ENCODE peak calls at places on chromosome 16, in eight cellular contexts. One of them, this sample, is unnamed.

GRCh38 chr16:75254359-75254837 is 3.0 kb upstream of the BCAR1 start:
- DNase-seq in OCI-LY7: no peak
- DNase-seq in SK-N-SH: peak
- DNase-seq in PC-3: peak
- DNase-seq in HCT116: no peak
- DNase-seq in GM23338: peak
- DNase-seq in hepatocyte: peak
- DNase-seq in GM23248: peak
- DNase-seq in this sample: no peak

GRCh38 chr16:56222482-56222997 is 31.3 kb downstream of the GNAO1 start:
- DNase-seq in PC-3: no peak
- DNase-seq in GM23248: no peak
- DNase-seq in SK-N-SH: no peak
- DNase-seq in HCT116: no peak
- DNase-seq in OCI-LY7: no peak
- DNase-seq in hepatocyte: no peak
- DNase-seq in GM23338: peak
- DNase-seq in this sample: no peak

GRCh38 chr16:30748634-30749445 is 615 bp downstream of the PHKG2 start:
- DNase-seq in GM23248: peak
- DNase-seq in PC-3: peak
- DNase-seq in OCI-LY7: peak
- DNase-seq in HCT116: no peak
- DNase-seq in GM23338: peak
- DNase-seq in SK-N-SH: peak
- DNase-seq in hepatocyte: peak
- DNase-seq in this sample: peak

GRCh38 chr16:27252206-27252585 is 16.4 kb downstream of the NSMCE1 start:
- DNase-seq in OCI-LY7: no peak
- DNase-seq in SK-N-SH: no peak
- DNase-seq in GM23248: no peak
- DNase-seq in PC-3: no peak
- DNase-seq in hepatocyte: no peak
- DNase-seq in GM23338: no peak
- DNase-seq in HCT116: no peak
- DNase-seq in this sample: no peak

GRCh38 chr16:47732806-47733150 is 271.6 kb downstream of the PHKB start:
- DNase-seq in PC-3: peak
- DNase-seq in HCT116: peak
- DNase-seq in GM23248: peak
- DNase-seq in GM23338: peak
- DNase-seq in hepatocyte: no peak
- DNase-seq in SK-N-SH: no peak
- DNase-seq in OCI-LY7: no peak
- DNase-seq in this sample: no peak

GRCh38 chr16:1984347-1985225 is 593 bp downstream of the GFER start:
- DNase-seq in PC-3: no peak
- DNase-seq in SK-N-SH: no peak
- DNase-seq in GM23338: peak
- DNase-seq in GM23248: peak
- DNase-seq in OCI-LY7: peak
- DNase-seq in HCT116: no peak
- DNase-seq in hepatocyte: peak
- DNase-seq in this sample: peak

GRCh38 chr16:48596326-48596725 is 13.7 kb downstream of the N4BP1 start:
- DNase-seq in GM23248: no peak
- DNase-seq in hepatocyte: no peak
- DNase-seq in PC-3: no peak
- DNase-seq in HCT116: no peak
- DNase-seq in SK-N-SH: no peak
- DNase-seq in GM23338: no peak
- DNase-seq in OCI-LY7: no peak
- DNase-seq in this sample: no peak

GRCh38 chr16:47018223-47018891 is 44.9 kb upstream of the DNAJA2 start:
- DNase-seq in GM23338: peak
- DNase-seq in SK-N-SH: peak
- DNase-seq in GM23248: peak
- DNase-seq in PC-3: peak
- DNase-seq in HCT116: peak
- DNase-seq in hepatocyte: peak
- DNase-seq in OCI-LY7: peak
- DNase-seq in this sample: peak

GRCh38 chr16:12503201-12503600 is 300.5 kb downstream of the CPPED1 start:
- DNase-seq in hepatocyte: no peak
- DNase-seq in SK-N-SH: no peak
- DNase-seq in HCT116: no peak
- DNase-seq in GM23338: no peak
- DNase-seq in GM23248: no peak
- DNase-seq in OCI-LY7: no peak
- DNase-seq in PC-3: no peak
- DNase-seq in this sample: no peak

GRCh38 chr16:46887524-46887854 is 3.3 kb downstream of the GPT2 start:
- DNase-seq in GM23338: no peak
- DNase-seq in SK-N-SH: no peak
- DNase-seq in PC-3: no peak
- DNase-seq in hepatocyte: peak
- DNase-seq in GM23248: no peak
- DNase-seq in OCI-LY7: no peak
- DNase-seq in HCT116: no peak
- DNase-seq in this sample: no peak

GRCh38 chr16:3144331-3144881 is 9.6 kb downstream of the ZNF213 start:
- DNase-seq in hepatocyte: no peak
- DNase-seq in HCT116: no peak
- DNase-seq in SK-N-SH: no peak
- DNase-seq in OCI-LY7: no peak
- DNase-seq in PC-3: no peak
- DNase-seq in GM23338: no peak
- DNase-seq in GM23248: no peak
- DNase-seq in this sample: no peak

GRCh38 chr16:63038563-63039131 is 1002.4 kb upstream of the CDH8 start:
- DNase-seq in SK-N-SH: peak
- DNase-seq in OCI-LY7: no peak
- DNase-seq in hepatocyte: no peak
- DNase-seq in GM23248: no peak
- DNase-seq in PC-3: no peak
- DNase-seq in HCT116: no peak
- DNase-seq in GM23338: no peak
- DNase-seq in this sample: no peak
- TF ChIP-seq EZH2phosphoT487 in SK-N-SH: no peak
- TF ChIP-seq EZH2phosphoT487 in OCI-LY7: no peak
- TF ChIP-seq EZH2phosphoT487 in hepatocyte: no peak
- TF ChIP-seq EZH2phosphoT487 in GM23248: no peak
- TF ChIP-seq EZH2phosphoT487 in PC-3: no peak
- TF ChIP-seq EZH2phosphoT487 in HCT116: no peak
- TF ChIP-seq EZH2phosphoT487 in GM23338: no peak
- TF ChIP-seq EZH2phosphoT487 in this sample: no peak

GRCh38 chr16:68280160-68280559 is 15.8 kb downstream of the SLC7A6 start:
- DNase-seq in SK-N-SH: no peak
- DNase-seq in OCI-LY7: peak
- DNase-seq in GM23338: no peak
- DNase-seq in HCT116: no peak
- DNase-seq in PC-3: no peak
- DNase-seq in GM23248: no peak
- DNase-seq in hepatocyte: no peak
- DNase-seq in this sample: no peak

GRCh38 chr16:68282064-68282452 is 17.7 kb downstream of the SLC7A6 start:
- DNase-seq in OCI-LY7: no peak
- DNase-seq in SK-N-SH: no peak
- DNase-seq in GM23338: no peak
- DNase-seq in HCT116: no peak
- DNase-seq in hepatocyte: no peak
- DNase-seq in PC-3: no peak
- DNase-seq in GM23248: no peak
- DNase-seq in this sample: no peak

GRCh38 chr16:68276223-68276622 is 11.9 kb downstream of the SLC7A6 start:
- DNase-seq in PC-3: no peak
- DNase-seq in HCT116: no peak
- DNase-seq in GM23248: no peak
- DNase-seq in SK-N-SH: no peak
- DNase-seq in GM23338: no peak
- DNase-seq in hepatocyte: no peak
- DNase-seq in OCI-LY7: no peak
- DNase-seq in this sample: no peak

GRCh38 chr16:68281368-68282063 is 17.2 kb downstream of the SLC7A6 start:
- DNase-seq in HCT116: no peak
- DNase-seq in OCI-LY7: no peak
- DNase-seq in SK-N-SH: no peak
- DNase-seq in GM23338: no peak
- DNase-seq in GM23248: no peak
- DNase-seq in hepatocyte: no peak
- DNase-seq in PC-3: no peak
- DNase-seq in this sample: no peak

GRCh38 chr16:68279726-68280125 is 15.4 kb downstream of the SLC7A6 start:
- DNase-seq in GM23248: no peak
- DNase-seq in hepatocyte: no peak
- DNase-seq in SK-N-SH: no peak
- DNase-seq in HCT116: no peak
- DNase-seq in GM23338: no peak
- DNase-seq in PC-3: no peak
- DNase-seq in OCI-LY7: no peak
- DNase-seq in this sample: no peak
- TF ChIP-seq EZH2phosphoT487 in GM23248: no peak
- TF ChIP-seq EZH2phosphoT487 in hepatocyte: no peak
- TF ChIP-seq EZH2phosphoT487 in SK-N-SH: no peak
- TF ChIP-seq EZH2phosphoT487 in HCT116: no peak
- TF ChIP-seq EZH2phosphoT487 in GM23338: no peak
- TF ChIP-seq EZH2phosphoT487 in PC-3: no peak
- TF ChIP-seq EZH2phosphoT487 in OCI-LY7: no peak
- TF ChIP-seq EZH2phosphoT487 in this sample: no peak

GRCh38 chr16:50263940-50264929 is 2.1 kb upstream of the ADCY7 start:
- DNase-seq in GM23338: no peak
- DNase-seq in GM23248: peak
- DNase-seq in hepatocyte: peak
- DNase-seq in OCI-LY7: no peak
- DNase-seq in HCT116: no peak
- DNase-seq in SK-N-SH: no peak
- DNase-seq in PC-3: peak
- DNase-seq in this sample: no peak

GRCh38 chr16:50265716-50266336 is 525 bp upstream of the ADCY7 start:
- DNase-seq in PC-3: no peak
- DNase-seq in OCI-LY7: no peak
- DNase-seq in GM23248: no peak
- DNase-seq in HCT116: no peak
- DNase-seq in GM23338: no peak
- DNase-seq in hepatocyte: no peak
- DNase-seq in SK-N-SH: no peak
- DNase-seq in this sample: no peak

GRCh38 chr16:50267151-50267631 is 840 bp downstream of the ADCY7 start:
- DNase-seq in HCT116: no peak
- DNase-seq in hepatocyte: no peak
- DNase-seq in GM23338: no peak
- DNase-seq in GM23248: no peak
- DNase-seq in PC-3: no peak
- DNase-seq in SK-N-SH: peak
- DNase-seq in OCI-LY7: peak
- DNase-seq in this sample: no peak

GRCh38 chr16:50266337-50267091 is at the start of gene ADCY7:
- DNase-seq in GM23248: peak
- DNase-seq in GM23338: peak
- DNase-seq in PC-3: no peak
- DNase-seq in hepatocyte: peak
- DNase-seq in HCT116: peak
- DNase-seq in SK-N-SH: peak
- DNase-seq in OCI-LY7: peak
- DNase-seq in this sample: peak

DNA sequence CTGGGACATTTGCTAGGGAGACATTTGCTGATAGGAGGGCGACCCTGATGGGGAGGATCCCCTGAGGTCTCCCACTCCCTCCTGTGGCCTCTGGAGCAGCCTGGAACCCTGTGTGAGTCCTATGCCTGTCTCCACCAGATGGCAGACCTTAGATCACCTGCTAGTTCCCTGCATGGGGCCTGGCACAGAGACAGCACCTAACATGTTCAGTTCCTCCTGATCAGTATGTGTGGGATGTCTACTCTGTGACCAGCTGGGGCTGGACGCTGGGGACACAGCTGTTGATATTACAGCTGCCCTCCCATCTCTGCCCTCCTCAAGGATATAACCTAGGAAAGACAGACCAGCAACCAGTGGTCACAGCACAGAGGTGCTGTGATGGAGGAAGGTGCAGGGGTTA is 1.1 kb upstream of the ADCY7 start:
- DNase-seq in SK-N-SH: peak
- DNase-seq in GM23248: peak
- DNase-seq in HCT116: peak
- DNase-seq in GM23338: no peak
- DNase-seq in hepatocyte: peak
- DNase-seq in OCI-LY7: peak
- DNase-seq in PC-3: peak
- DNase-seq in this sample: no peak
- TF ChIP-seq EZH2phosphoT487 in SK-N-SH: no peak
- TF ChIP-seq EZH2phosphoT487 in GM23248: no peak
- TF ChIP-seq EZH2phosphoT487 in HCT116: no peak
- TF ChIP-seq EZH2phosphoT487 in GM23338: no peak
- TF ChIP-seq EZH2phosphoT487 in hepatocyte: no peak
- TF ChIP-seq EZH2phosphoT487 in OCI-LY7: no peak
- TF ChIP-seq EZH2phosphoT487 in PC-3: no peak
- TF ChIP-seq EZH2phosphoT487 in this sample: no peak

DNA sequence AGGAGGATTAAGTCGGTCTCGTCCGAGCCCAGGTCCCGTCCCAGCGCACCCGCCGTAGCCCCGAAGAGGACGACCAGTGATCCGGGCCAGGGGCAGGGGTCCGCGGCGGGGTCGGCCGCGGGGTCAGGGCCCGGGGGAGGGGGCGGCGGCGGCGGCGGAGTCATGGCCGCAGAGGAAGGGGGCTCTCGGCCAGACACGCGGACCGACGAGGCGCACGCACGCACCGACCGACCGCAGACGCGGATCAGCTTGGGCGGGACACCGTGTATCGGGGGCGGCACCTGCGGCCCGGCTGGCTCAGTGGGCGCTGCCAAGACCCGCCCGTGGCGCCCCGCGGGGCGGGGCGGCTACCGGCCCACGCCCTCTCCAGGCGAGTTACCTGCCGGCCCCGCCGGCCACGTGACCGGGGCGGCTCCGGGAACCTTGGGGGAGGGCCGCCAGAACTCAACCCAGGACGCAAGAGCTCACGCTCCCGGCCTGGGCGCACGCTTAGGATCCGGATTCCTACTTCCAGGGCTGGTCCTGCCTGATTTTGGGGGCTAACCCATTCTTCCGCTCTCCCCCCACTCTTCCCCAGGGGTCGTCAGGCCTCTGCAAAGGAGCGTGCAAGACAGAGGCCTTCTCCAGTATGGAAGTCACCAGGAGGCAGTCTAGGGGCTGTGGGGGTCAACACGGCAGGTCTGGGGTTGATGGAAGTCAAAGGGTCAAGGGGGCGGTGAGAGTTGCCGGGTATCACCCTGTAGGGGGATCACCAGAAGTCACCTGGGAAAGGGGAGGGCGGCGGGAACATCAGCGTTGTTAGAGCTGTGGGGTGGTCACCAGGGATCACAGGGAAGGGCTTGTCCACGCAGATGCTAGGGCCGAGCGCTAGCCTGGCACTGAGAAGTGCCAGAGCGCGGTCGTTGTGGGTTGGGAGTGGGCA is at the start of gene ESRP2:
- DNase-seq in OCI-LY7: no peak
- DNase-seq in HCT116: peak
- DNase-seq in hepatocyte: peak
- DNase-seq in PC-3: peak
- DNase-seq in GM23248: peak
- DNase-seq in GM23338: peak
- DNase-seq in SK-N-SH: peak
- DNase-seq in this sample: peak
- TF ChIP-seq EZH2phosphoT487 in OCI-LY7: no peak
- TF ChIP-seq EZH2phosphoT487 in HCT116: no peak
- TF ChIP-seq EZH2phosphoT487 in hepatocyte: no peak
- TF ChIP-seq EZH2phosphoT487 in PC-3: peak
- TF ChIP-seq EZH2phosphoT487 in GM23248: no peak
- TF ChIP-seq EZH2phosphoT487 in GM23338: no peak
- TF ChIP-seq EZH2phosphoT487 in SK-N-SH: no peak
- TF ChIP-seq EZH2phosphoT487 in this sample: no peak

This sample was measured in neural progenitor cell.